ENCODE peak calls at places on chromosome 9, in nine cellular contexts. Q is lower leg skin, N is Peyer's patch, O is heart left ventricle, A is stomach, U is GM12878, V is uterus, T is A549, F is ovary. D is an unnamed sample.

GRCh38 chr9:120694559-120694958 is 19.7 kb downstream of the MEGF9 start:
- DNase-seq in Q (no peak), N (no peak), O (no peak), A (no peak), U (no peak), V (no peak), T (no peak), F (no peak), D (no peak)

GRCh38 chr9:98520221-98520920 is 188.4 kb downstream of the GABBR2 start:
- DNase-seq in Q (no peak), N (no peak), O (no peak), A (no peak), U (no peak), V (no peak), T (no peak), F (no peak), D (no peak)

GRCh38 chr9:6739218-6739617 is 18.6 kb upstream of the KDM4C start:
- DNase-seq in Q (no peak), N (no peak), O (no peak), A (no peak), U (no peak), V (no peak), T (peak; percentile 26), F (no peak), D (no peak)

GRCh38 chr9:97617939-97618416 is 15.2 kb downstream of the TSTD2 start:
- DNase-seq in Q (no peak), N (no peak), O (no peak), A (no peak), U (no peak), V (no peak), T (no peak), F (no peak), D (no peak)

GRCh38 chr9:86662890-86663468 is 284.3 kb downstream of the GAS1 start:
- DNase-seq in Q (no peak), N (no peak), O (no peak), A (no peak), U (no peak), V (no peak), T (no peak), F (no peak), D (no peak)

GRCh38 chr9:96381696-96382095 is 1.8 kb downstream of the SLC35D2 start:
- DNase-seq in Q (no peak), N (no peak), O (no peak), A (no peak), U (no peak), V (no peak), T (no peak), F (no peak), D (no peak)

GRCh38 chr9:127930298-127931091 is at the start of gene PIP5KL1:
- DNase-seq in Q (no peak), N (peak; percentile 89), O (peak; percentile 87), A (peak; percentile 86), U (no peak), V (peak; percentile 85), T (peak; percentile 89), F (peak; percentile 79), D (peak; percentile 98)

GRCh38 chr9:137605146-137606004 is at the start of gene ARRDC1:
- DNase-seq in Q (peak; percentile 91), N (peak; percentile 98), O (peak; percentile 96), A (peak; percentile 96), U (peak; percentile 45), V (peak; percentile 90), T (peak; percentile 92), F (peak; percentile 87), D (peak; percentile 96)

GRCh38 chr9:28342815-28343338 is 769.6 kb upstream of the C9orf72 start:
- DNase-seq in Q (no peak), N (no peak), O (no peak), A (no peak), U (no peak), V (no peak), T (no peak), F (no peak), D (no peak)

GRCh38 chr9:36332006-36332405 is 68.1 kb downstream of the RNF38 start:
- DNase-seq in Q (no peak), N (no peak), O (no peak), A (no peak), U (no peak), V (no peak), T (no peak), F (no peak), D (no peak)

GRCh38 chr9:79570449-79571308 is 1.1 kb upstream of the TLE4 start:
- DNase-seq in Q (peak; percentile 28), N (peak; percentile 57), O (peak; percentile 33), A (peak; percentile 36), U (no peak), V (peak; percentile 50), T (peak; percentile 69), F (no peak), D (peak; percentile 82)

GRCh38 chr9:27673626-27674025 is 100.3 kb upstream of the C9orf72 start:
- DNase-seq in Q (no peak), N (no peak), O (no peak), A (no peak), U (no peak), V (no peak), T (no peak), F (no peak), D (no peak)

GRCh38 chr9:32775283-32775682 is 8.1 kb upstream of the TMEM215 start:
- DNase-seq in Q (no peak), N (no peak), O (no peak), A (no peak), U (no peak), V (no peak), T (no peak), F (no peak), D (no peak)

GRCh38 chr9:97889941-97890557 is 32.3 kb downstream of the TRMO start:
- DNase-seq in Q (no peak), N (peak; percentile 72), O (no peak), A (peak; percentile 45), U (no peak), V (no peak), T (peak; percentile 21), F (no peak), D (peak; percentile 73)

GRCh38 chr9:117409321-117409720 is 5.5 kb downstream of the ASTN2 start:
- DNase-seq in Q (no peak), N (no peak), O (no peak), A (no peak), U (no peak), V (no peak), T (no peak), F (no peak), D (no peak)

GRCh38 chr9:98521141-98521540 is 187.6 kb downstream of the GABBR2 start:
- DNase-seq in Q (no peak), N (no peak), O (no peak), A (no peak), U (no peak), V (no peak), T (no peak), F (no peak), D (peak; percentile 71)

DNA sequence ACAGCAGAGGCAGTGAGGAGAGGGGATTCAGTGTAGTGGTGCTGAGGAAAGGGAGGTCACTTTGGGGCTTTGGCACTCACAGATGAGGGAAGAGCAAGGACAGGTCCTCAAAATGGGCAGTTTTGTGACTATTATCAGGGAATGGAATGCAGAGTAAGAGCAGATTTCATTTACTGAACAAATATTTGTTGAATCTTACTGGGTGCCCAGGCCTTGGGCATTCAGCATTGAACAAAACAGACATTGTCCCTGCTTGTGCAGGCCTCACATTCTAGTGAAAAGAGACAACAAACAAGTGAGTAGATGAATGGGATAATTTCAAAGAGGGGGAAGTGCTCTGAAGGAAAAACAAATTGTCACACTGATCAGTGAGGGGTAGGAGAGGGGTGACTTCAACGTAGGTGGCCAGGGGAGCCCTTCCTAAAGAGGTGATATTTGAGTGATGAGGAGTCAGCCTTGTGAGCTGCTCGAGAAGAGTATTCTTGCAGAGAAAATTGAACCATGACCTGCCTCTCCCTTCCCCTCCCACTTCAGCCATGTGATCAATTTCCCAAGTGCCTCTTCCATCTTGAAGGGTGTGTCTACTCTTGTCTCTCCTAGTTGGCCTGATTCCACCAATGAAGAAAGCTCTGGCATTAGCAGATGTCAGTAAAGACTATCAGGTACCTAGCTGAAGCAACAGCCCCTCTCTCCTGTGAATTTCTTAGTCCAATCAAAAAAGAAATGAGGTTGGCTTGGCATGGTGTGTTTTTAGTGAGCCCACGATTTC is 404.2 kb downstream of the DMRT2 start:
- DNase-seq in Q (peak; percentile 38), N (no peak), O (no peak), A (no peak), U (no peak), V (no peak), T (no peak), F (no peak), D (no peak)
- TF ChIP-seq POLR2A in Q (no peak), N (no peak), O (no peak), A (no peak), U (no peak), V (no peak), T (no peak), F (no peak), D (no peak)

GRCh38 chr9:134328341-134328840 is 2.1 kb downstream of the RXRA start:
- DNase-seq in Q (no peak), N (no peak), O (peak; percentile 40), A (peak; percentile 65), U (no peak), V (no peak), T (no peak), F (no peak), D (no peak)

GRCh38 chr9:134328841-134329575 is 2.8 kb downstream of the RXRA start:
- DNase-seq in Q (peak; percentile 63), N (peak; percentile 75), O (peak; percentile 75), A (peak; percentile 67), U (no peak), V (peak; percentile 67), T (no peak), F (peak; percentile 66), D (no peak)

GRCh38 chr9:134329576-134329855 is 3.3 kb downstream of the RXRA start:
- DNase-seq in Q (no peak), N (no peak), O (peak; percentile 41), A (no peak), U (no peak), V (no peak), T (no peak), F (no peak), D (no peak)

GRCh38 chr9:134330590-134330989 is 4.3 kb downstream of the RXRA start:
- DNase-seq in Q (no peak), N (no peak), O (peak; percentile 22), A (no peak), U (no peak), V (no peak), T (no peak), F (no peak), D (no peak)

GRCh38 chr9:134329886-134330285 is 3.6 kb downstream of the RXRA start:
- DNase-seq in Q (no peak), N (peak; percentile 71), O (peak; percentile 52), A (peak; percentile 50), U (no peak), V (no peak), T (no peak), F (no peak), D (no peak)
- TF ChIP-seq POLR2A in Q (no peak), N (no peak), O (no peak), A (no peak), U (no peak), V (no peak), T (no peak), F (no peak), D (no peak)

GRCh38 chr9:35115680-35116538 is at the start of gene ATOSB:
- DNase-seq in Q (peak; percentile 97), N (peak; percentile 99), O (peak; percentile 97), A (peak; percentile 97), U (peak; percentile 72), V (peak; percentile 96), T (peak; percentile 96), F (peak; percentile 92), D (peak; percentile 63)
- TF ChIP-seq POLR2A in Q (no peak), N (peak; percentile 66), O (no peak), A (no peak), U (peak; percentile 56), V (peak; percentile 27), T (peak; percentile 35), F (no peak), D (peak; percentile 56)

GRCh38 chr9:125126019-125126746 is 17.1 kb downstream of the SCAI start:
- DNase-seq in Q (peak; percentile 90), N (peak; percentile 90), O (peak; percentile 89), A (peak; percentile 52), U (peak; percentile 50), V (peak; percentile 84), T (peak; percentile 20), F (peak; percentile 70), D (peak; percentile 95)
- TF ChIP-seq POLR2A in Q (no peak), N (no peak), O (no peak), A (no peak), U (peak; percentile 55), V (no peak), T (no peak), F (no peak), D (peak; percentile 22)